ENCODE peak calls at places on chromosomes 12 and 14, in six cellular contexts. N, X, F, T, O and Z are unnamed samples.

GRCh38 chr12:646303-647038 is 16.8 kb downstream of the NINJ2 start:
- DNase-seq in X (peak; percentile 45), T (peak; percentile 65), O (no peak), F (no peak), N (peak; percentile 74), Z (no peak)

GRCh38 chr12:69509308-69509736 is 39.1 kb downstream of the FRS2 start:
- DNase-seq in O (no peak), N (no peak), T (no peak), X (peak; percentile 68), F (no peak), Z (no peak)

GRCh38 chr12:26767116-26767515 is 65.9 kb downstream of the ITPR2 start:
- DNase-seq in N (no peak), O (no peak), X (no peak), T (no peak), F (no peak), Z (no peak)

GRCh38 chr14:79051009-79051710 is 881.0 kb downstream of the NRXN3 start:
- DNase-seq in N (no peak), F (peak; percentile 56), T (no peak), O (no peak), X (no peak), Z (no peak)

GRCh38 chr12:124898200-124898950 is 16.1 kb downstream of the UBC start:
- DNase-seq in F (peak; percentile 50), X (no peak), T (peak; percentile 35), O (no peak), N (peak; percentile 74), Z (no peak)

GRCh38 chr14:105075364-105076295 is 10.4 kb upstream of the GPR132 start:
- DNase-seq in N (peak; percentile 64), O (peak; percentile 48), X (no peak), F (no peak), T (peak; percentile 71), Z (no peak)

GRCh38 chr12:45260481-45260824 is 44.6 kb downstream of the ANO6 start:
- DNase-seq in X (no peak), T (no peak), F (no peak), N (no peak), O (no peak), Z (no peak)

GRCh38 chr12:123288751-123289346 is 17.2 kb upstream of the CDK2AP1 start:
- DNase-seq in N (no peak), T (no peak), O (no peak), X (no peak), F (no peak), Z (no peak)

GRCh38 chr14:67940894-67941455 is 121.4 kb downstream of the RAD51B start:
- DNase-seq in F (peak; percentile 41), O (no peak), N (no peak), X (peak; percentile 92), T (no peak), Z (no peak)

GRCh38 chr14:78450945-78451344 is 280.8 kb downstream of the NRXN3 start:
- DNase-seq in N (no peak), O (no peak), X (no peak), F (no peak), T (no peak), Z (no peak)

GRCh38 chr14:91246051-91246852 is 1.7 kb upstream of the GPR68 start:
- DNase-seq in O (no peak), T (no peak), X (no peak), F (no peak), N (no peak), Z (no peak)

GRCh38 chr14:76307786-76308780 is 67.9 kb upstream of the ESRRB start:
- DNase-seq in O (no peak), X (no peak), T (no peak), F (peak; percentile 7), N (no peak), Z (no peak)

GRCh38 chr14:63045234-63045611 is at the start of gene KCNH5:
- DNase-seq in F (peak; percentile 12), O (peak; percentile 91), X (peak; percentile 12), T (peak; percentile 25), N (no peak), Z (peak; percentile 73)

GRCh38 chr14:63045612-63046320 is 508 bp upstream of the KCNH5 start:
- DNase-seq in F (no peak), O (peak; percentile 87), N (no peak), T (no peak), X (peak; percentile 1), Z (peak; percentile 76)

DNA sequence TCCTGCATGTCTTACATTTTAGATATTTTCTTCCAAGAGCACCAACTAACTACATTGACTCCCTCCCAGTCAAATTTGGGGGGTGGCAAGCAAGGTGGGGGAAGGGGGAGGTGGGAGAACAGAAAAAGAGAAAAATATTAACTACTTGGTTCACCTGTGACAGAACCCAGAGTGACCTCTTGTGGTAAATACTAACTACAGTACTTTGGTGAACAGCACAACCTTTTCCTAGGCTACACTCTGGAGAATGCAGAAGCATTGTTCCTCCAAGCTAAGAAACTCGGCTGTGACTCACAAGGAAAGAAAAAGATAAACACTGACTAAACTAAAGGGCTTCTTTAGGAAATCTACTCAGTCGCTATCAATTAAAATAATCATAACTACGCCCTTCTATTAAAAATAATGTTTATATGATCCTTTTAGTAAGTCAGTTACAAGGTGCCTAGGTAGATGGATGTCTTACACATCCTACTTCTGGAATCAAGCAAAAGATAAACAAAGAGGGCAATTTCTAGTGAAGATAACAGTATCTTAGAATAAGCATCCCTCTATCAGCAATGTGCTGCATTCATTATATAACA is 5.4 kb downstream of the KCNH5 start:
- DNase-seq in F (peak; percentile 89), T (no peak), O (peak; percentile 16), N (no peak), X (peak; percentile 1), Z (no peak)
- TF ChIP-seq CTCF in F (peak; percentile 59), T (no peak), O (peak; percentile 62), N (no peak), X (peak; percentile 21), Z (peak; percentile 82)

DNA sequence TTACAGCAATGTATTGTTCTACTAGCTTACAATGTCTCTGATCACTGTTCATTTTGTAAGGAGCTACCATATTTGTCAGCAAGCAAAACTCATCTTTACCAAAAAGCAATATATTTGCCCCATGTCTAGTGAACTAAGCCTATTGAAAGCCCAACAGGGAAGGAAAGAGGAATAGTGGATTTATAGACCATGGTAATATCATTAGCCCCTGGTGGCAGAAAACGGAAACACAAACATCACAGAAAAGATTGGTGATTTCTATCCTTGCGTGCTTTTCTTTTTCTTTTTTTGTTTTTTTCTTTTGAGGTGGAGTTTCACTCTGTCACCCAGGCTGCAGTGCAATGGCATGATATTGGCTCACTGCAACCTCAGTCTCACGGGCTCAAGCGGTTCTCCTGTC is 1562.4 kb upstream of the TMEM132C start:
- DNase-seq in F (no peak), O (no peak), X (no peak), T (no peak), N (no peak), Z (no peak)
- TF ChIP-seq CTCF in F (no peak), O (peak; percentile 44), X (no peak), T (no peak), N (no peak), Z (peak; percentile 48)

GRCh38 chr12:1890119-1890703 is 28.2 kb downstream of the CACNA2D4 start:
- DNase-seq in X (no peak), T (no peak), O (no peak), N (no peak), F (no peak), Z (no peak)

GRCh38 chr12:1885605-1886245 is 32.7 kb downstream of the CACNA2D4 start:
- DNase-seq in F (no peak), N (no peak), X (no peak), T (no peak), O (no peak), Z (no peak)

GRCh38 chr12:1886396-1887008 is 31.9 kb downstream of the CACNA2D4 start:
- DNase-seq in T (no peak), O (no peak), N (no peak), F (no peak), X (no peak), Z (no peak)

GRCh38 chr12:1888923-1889322 is 29.5 kb downstream of the CACNA2D4 start:
- DNase-seq in X (no peak), N (no peak), T (no peak), F (no peak), O (no peak), Z (no peak)

GRCh38 chr12:1890810-1891209 is 27.6 kb downstream of the CACNA2D4 start:
- DNase-seq in N (no peak), O (no peak), X (no peak), T (no peak), F (no peak), Z (no peak)
- TF ChIP-seq CTCF in N (no peak), O (no peak), X (no peak), T (no peak), F (no peak), Z (no peak)

GRCh38 chr12:58416211-58416610 is 474.8 kb downstream of the ATP23 start:
- DNase-seq in N (no peak), F (peak; percentile 49), O (no peak), X (peak; percentile 94), T (no peak), Z (no peak)
- TF ChIP-seq CTCF in N (no peak), F (no peak), O (no peak), X (peak; percentile 51), T (no peak), Z (no peak)